ENCODE peak calls at places on chromosome 16, in five cellular contexts. N is NCI-H774, R is thyroid gland, Z is DMS53, Y is MG63. J is an unnamed sample.

GRCh38 chr16:89831810-89832328 is 3.6 kb downstream of the SPIRE2 start:
- DNase-seq in N (no peak), R (no peak), Z (no peak), Y (no peak), J (no peak)

GRCh38 chr16:72301416-72302048 is 129.6 kb upstream of the PMFBP1 start:
- DNase-seq in N (no peak), R (no peak), Z (no peak), Y (no peak), J (no peak)

GRCh38 chr16:57646388-57647039 is 18.1 kb downstream of the ADGRG1 start:
- DNase-seq in N (no peak), R (no peak), Z (peak), Y (no peak), J (no peak)

GRCh38 chr16:49181812-49182211 is 99.8 kb downstream of the CBLN1 start:
- DNase-seq in N (no peak), R (no peak), Z (no peak), Y (no peak), J (peak)

GRCh38 chr16:27640277-27640600 is 90.3 kb downstream of the KATNIP start:
- DNase-seq in N (no peak), R (peak), Z (no peak), Y (peak), J (no peak)

GRCh38 chr16:79997257-79997656 is 396.7 kb upstream of the MAF start:
- DNase-seq in N (no peak), R (no peak), Z (peak), Y (no peak), J (no peak)

GRCh38 chr16:27325736-27326135 is 12.0 kb downstream of the IL4R start:
- DNase-seq in N (no peak), R (no peak), Z (no peak), Y (no peak), J (no peak)

GRCh38 chr16:19911747-19912146 is 27.1 kb upstream of the GPRC5B start:
- DNase-seq in N (no peak), R (no peak), Z (no peak), Y (no peak), J (no peak)

GRCh38 chr16:1771072-1771863 is at the start of gene NME3:
- DNase-seq in N (no peak), R (peak), Z (peak), Y (no peak), J (no peak)

GRCh38 chr16:24674877-24675276 is 54.6 kb upstream of the TNRC6A start:
- DNase-seq in N (no peak), R (no peak), Z (no peak), Y (no peak), J (no peak)

GRCh38 chr16:97822-98221 is 19.8 kb downstream of the MPG start:
- DNase-seq in N (no peak), R (no peak), Z (no peak), Y (peak), J (no peak)

GRCh38 chr16:27403601-27403992 is 1.6 kb downstream of the IL21R start:
- DNase-seq in N (no peak), R (no peak), Z (no peak), Y (no peak), J (no peak)

GRCh38 chr16:49833055-49833454 is 22.9 kb downstream of the ZNF423 start:
- DNase-seq in N (no peak), R (peak), Z (no peak), Y (no peak), J (no peak)

J was measured in LNCaP clone FGC.